ENCODE peak calls at places on chromosomes 13 and 19, in four cellular contexts. X is uterus; F is endothelial cell; Q is effector memory CD8-positive, alpha-beta T cell. V is an unnamed sample.

GRCh38 chr13:99352351-99353271 is 45.4 kb upstream of the GPR183 start:
- DNase-seq in X (no peak), F (no peak), Q (no peak), V (no peak)

GRCh38 chr13:47413112-47413511 is 516.3 kb upstream of the HTR2A start:
- DNase-seq in X (no peak), F (no peak), Q (no peak), V (no peak)

GRCh38 chr19:4103073-4103418 is 20.9 kb downstream of the MAP2K2 start:
- DNase-seq in X (no peak), F (no peak), Q (no peak), V (no peak)

GRCh38 chr13:68439821-68440220 is 1209.7 kb upstream of the PCDH9 start:
- DNase-seq in X (no peak), F (no peak), Q (no peak), V (no peak)

GRCh38 chr13:26486550-26486949 is 70.9 kb upstream of the WASF3 start:
- DNase-seq in X (peak), F (no peak), Q (no peak), V (no peak)

GRCh38 chr13:106182404-106182803 is 353.1 kb downstream of the EFNB2 start:
- DNase-seq in X (no peak), F (no peak), Q (no peak), V (no peak)

GRCh38 chr19:35262101-35262761 is 6.5 kb upstream of the USF2 start:
- DNase-seq in X (no peak), F (no peak), Q (no peak), V (no peak)

GRCh38 chr13:109586509-109587346 is 199.7 kb downstream of the IRS2 start:
- DNase-seq in X (no peak), F (no peak), Q (no peak), V (no peak)

GRCh38 chr19:10124429-10124828 is 4.7 kb upstream of the EIF3G start:
- DNase-seq in X (no peak), F (no peak), Q (no peak), V (no peak)

GRCh38 chr19:30421571-30421970 is 49.4 kb downstream of the ZNF536 start:
- DNase-seq in X (no peak), F (no peak), Q (no peak), V (no peak)

GRCh38 chr13:40318366-40318765 is 348.1 kb downstream of the FOXO1 start:
- DNase-seq in X (peak), F (no peak), Q (no peak), V (no peak)

GRCh38 chr13:32676242-32676641 is 90.0 kb downstream of the PDS5B start:
- DNase-seq in X (no peak), F (no peak), Q (no peak), V (no peak)

GRCh38 chr13:98999635-98999952 is 21.7 kb upstream of the DOCK9 start:
- DNase-seq in X (no peak), F (no peak), Q (no peak), V (no peak)

GRCh38 chr19:39599116-39599515 is 3.2 kb upstream of the LGALS13 start:
- DNase-seq in X (no peak), F (peak), Q (no peak), V (peak)

GRCh38 chr19:19661675-19662251 is 1.7 kb downstream of the ATP13A1 start:
- DNase-seq in X (no peak), F (no peak), Q (peak), V (peak)

V was measured in GM19239.